ENCODE peak calls at places on chromosomes 13 and 19, in seven cellular contexts. H is AG10803; Y is stimulated activated CD4-positive, alpha-beta T cell treated with anti-CD3 and anti-CD28 coated beads, Interleukin-4, amount 100 ng/mL, for 48 hours; X is activated B cell treated with CpG ODN at 0.5 μM for 24 hours; M is T1000; G is activated CD4-positive, alpha-beta T cell treated with anti-CD3 and anti-CD28 coated beads for 1 hour; N is dorsolateral prefrontal cortex. W is an unnamed sample.

GRCh38 chr13:40221460-40222201 is 444.8 kb downstream of the FOXO1 start:
- DNase-seq in H (peak), Y (no peak), M (no peak), X (no peak), N (no peak), G (no peak), W (no peak)

GRCh38 chr19:14450876-14451275 is 17.8 kb downstream of the PKN1 start:
- DNase-seq in N (no peak), M (no peak), G (no peak), Y (no peak), X (no peak), H (no peak), W (no peak)

GRCh38 chr19:43755256-43755801 is 567 bp upstream of the SMG9 start:
- DNase-seq in N (peak), M (peak), X (peak), Y (peak), G (peak), H (peak), W (peak)

GRCh38 chr19:45778010-45778671 is 4.1 kb downstream of the DMPK start:
- DNase-seq in G (no peak), H (no peak), N (no peak), M (no peak), Y (no peak), X (no peak), W (no peak)

GRCh38 chr13:71605744-71606143 is 261.3 kb downstream of the DACH1 start:
- DNase-seq in G (no peak), Y (no peak), X (no peak), N (no peak), H (no peak), M (no peak), W (no peak)

GRCh38 chr13:26619321-26619720 is 61.8 kb downstream of the WASF3 start:
- DNase-seq in N (no peak), H (peak), G (no peak), M (no peak), Y (no peak), X (no peak), W (no peak)

GRCh38 chr13:102277286-102277685 is 124.6 kb downstream of the FGF14 start:
- DNase-seq in G (no peak), M (no peak), H (no peak), X (no peak), N (no peak), Y (no peak), W (peak)

GRCh38 chr13:60158321-60158801 is 5.4 kb downstream of the DIAPH3 start:
- DNase-seq in X (no peak), G (no peak), M (no peak), H (peak), N (no peak), Y (no peak), W (no peak)

GRCh38 chr19:33233056-33233873 is 7.6 kb upstream of the SLC7A10 start:
- DNase-seq in X (no peak), N (no peak), Y (no peak), M (no peak), H (no peak), G (no peak), W (no peak)

GRCh38 chr19:4829001-4829712 is 2.4 kb downstream of the TICAM1 start:
- DNase-seq in N (no peak), Y (no peak), G (no peak), H (no peak), M (no peak), X (peak), W (no peak)

GRCh38 chr13:30925429-30925828 is 7.0 kb upstream of the TEX26 start:
- DNase-seq in G (no peak), Y (no peak), H (no peak), N (no peak), M (no peak), X (no peak), W (no peak)

GRCh38 chr13:112233256-112233655 is 142.9 kb upstream of the SPACA7 start:
- DNase-seq in G (no peak), M (no peak), N (no peak), Y (no peak), H (no peak), X (no peak), W (no peak)

GRCh38 chr13:33213024-33213795 is 72.3 kb downstream of the STARD13 start:
- DNase-seq in Y (no peak), H (no peak), X (no peak), M (no peak), N (no peak), G (no peak), W (no peak)

GRCh38 chr13:62375653-62376052 is 960.0 kb upstream of the PCDH20 start:
- DNase-seq in H (no peak), M (no peak), X (no peak), Y (no peak), N (no peak), G (no peak), W (no peak)

GRCh38 chr13:105202384-105202783 is 1333.1 kb downstream of the EFNB2 start:
- DNase-seq in M (no peak), X (no peak), Y (no peak), N (no peak), G (no peak), H (no peak), W (no peak)

GRCh38 chr19:5152013-5152763 is 183.3 kb downstream of the KDM4B start:
- DNase-seq in G (no peak), X (no peak), M (no peak), N (no peak), H (no peak), Y (no peak), W (no peak)

GRCh38 chr13:31595568-31595967 is 143.8 kb upstream of the RXFP2 start:
- DNase-seq in N (no peak), G (no peak), H (peak), X (no peak), M (no peak), Y (no peak), W (no peak)

GRCh38 chr19:33486936-33487793 is 34.4 kb downstream of the PEPD start:
- DNase-seq in Y (no peak), X (no peak), H (no peak), G (no peak), M (no peak), N (no peak), W (no peak)

GRCh38 chr19:46404884-46405658 is 8.3 kb downstream of the CCDC8 start:
- DNase-seq in X (no peak), G (no peak), Y (no peak), H (no peak), N (no peak), M (no peak), W (no peak)

GRCh38 chr13:71619096-71619495 is 247.9 kb downstream of the DACH1 start:
- DNase-seq in N (no peak), X (no peak), G (no peak), M (no peak), H (no peak), Y (no peak), W (no peak)

GRCh38 chr13:29847501-29847983 is 2.9 kb downstream of the UBL3 start:
- DNase-seq in Y (no peak), N (no peak), M (no peak), X (no peak), G (no peak), H (peak), W (no peak)

GRCh38 chr13:113148940-113149503 is 9.4 kb upstream of the PROZ start:
- DNase-seq in H (no peak), G (no peak), M (no peak), Y (no peak), X (no peak), N (peak), W (no peak)

GRCh38 chr13:49093376-49093775 is 117.7 kb downstream of the FNDC3A start:
- DNase-seq in G (no peak), H (no peak), N (no peak), Y (no peak), M (no peak), X (no peak), W (no peak)

GRCh38 chr19:16328824-16329482 is 4.3 kb downstream of the KLF2 start:
- DNase-seq in Y (no peak), X (no peak), M (no peak), H (peak), G (peak), N (no peak), W (peak)

GRCh38 chr19:49196527-49197240 is 39.1 kb downstream of the TRPM4 start:
- DNase-seq in M (no peak), G (no peak), N (peak), H (no peak), X (no peak), Y (no peak), W (peak)

GRCh38 chr13:89969996-89970709 is 1377.3 kb upstream of the MIR17HG start:
- DNase-seq in H (peak), Y (no peak), N (no peak), G (no peak), X (no peak), M (no peak), W (no peak)

GRCh38 chr19:3556978-3557460 is 367 bp downstream of the MFSD12 start:
- DNase-seq in X (peak), N (no peak), Y (peak), M (no peak), G (peak), H (no peak), W (no peak)

GRCh38 chr13:20873348-20873747 is 29.2 kb downstream of the XPO4 start:
- DNase-seq in Y (no peak), H (peak), N (no peak), G (no peak), X (no peak), M (no peak), W (no peak)

GRCh38 chr19:43779147-43779819 is 1.5 kb downstream of the KCNN4 start:
- DNase-seq in X (no peak), Y (no peak), M (no peak), N (no peak), H (no peak), G (no peak), W (no peak)

GRCh38 chr13:42484396-42484795 is 89.6 kb upstream of the TNFSF11 start:
- DNase-seq in X (no peak), G (no peak), M (no peak), N (no peak), H (no peak), Y (no peak), W (no peak)

GRCh38 chr13:97114696-97115095 is 107.4 kb upstream of the MBNL2 start:
- DNase-seq in G (no peak), M (no peak), N (no peak), X (no peak), H (no peak), Y (no peak), W (no peak)

GRCh38 chr13:74210693-74211393 is 76.6 kb upstream of the KLF12 start:
- DNase-seq in M (peak), N (no peak), Y (no peak), G (no peak), H (peak), X (no peak), W (peak)

GRCh38 chr13:65460136-65460535 is 1770.0 kb downstream of the PCDH9 start:
- DNase-seq in G (no peak), X (no peak), N (no peak), Y (no peak), H (peak), M (no peak), W (no peak)

GRCh38 chr13:42497798-42498197 is 76.2 kb upstream of the TNFSF11 start:
- DNase-seq in Y (no peak), G (no peak), N (no peak), X (no peak), H (no peak), M (no peak), W (no peak)

GRCh38 chr13:96982672-96983071 is 11.6 kb downstream of the OXGR1 start:
- DNase-seq in Y (no peak), H (no peak), M (no peak), G (no peak), X (no peak), N (no peak), W (no peak)

GRCh38 chr19:38395381-38396127 is 7.1 kb downstream of the SPRED3 start:
- DNase-seq in Y (peak), G (peak), M (no peak), H (no peak), N (no peak), X (peak), W (no peak)